ENCODE peak calls at places on chromosomes 2 and 18, in five cellular contexts. U is NCI-H82; G is stimulated activated naive CD8-positive, alpha-beta T cell treated with anti-CD3 and anti-CD28 coated beads, Interleukin-15, Interleukin-2, amounts not matched to agents 100 U/mL and 50 U/mL, for 24 hours; M is aorta; X is heart right ventricle. H is an unnamed sample.
A peak's percentile ranks its signal among the peaks of the same experiment; 100 is the strongest.

GRCh38 chr18:68035709-68036522 is 519.4 kb upstream of the DSEL start:
- DNase-seq in M (no peak), X (no peak), G (no peak), U (no peak), H (no peak)

GRCh38 chr2:168814046-168814445 is 11.6 kb downstream of the NOSTRIN start:
- DNase-seq in U (no peak), X (no peak), G (no peak), M (no peak), H (no peak)

GRCh38 chr18:58590231-58590630 is 38.7 kb downstream of the ALPK2 start:
- DNase-seq in M (no peak), G (no peak), U (no peak), X (no peak), H (no peak)

GRCh38 chr2:72991980-72992733 is 74.8 kb downstream of the EMX1 start:
- DNase-seq in M (peak; percentile 22), U (no peak), X (no peak), G (no peak), H (no peak)

GRCh38 chr2:147538848-147539247 is 306.0 kb upstream of the ACVR2A start:
- DNase-seq in X (no peak), M (no peak), U (no peak), G (no peak), H (no peak)

GRCh38 chr18:40168026-40168425 is 1787.0 kb upstream of the PIK3C3 start:
- DNase-seq in U (no peak), M (no peak), G (no peak), X (no peak), H (no peak)

GRCh38 chr2:205947621-205948495 is 138.1 kb downstream of the INO80D start:
- DNase-seq in U (peak; percentile 86), M (peak; percentile 76), X (peak; percentile 57), G (peak; percentile 70), H (peak; percentile 63)

GRCh38 chr18:23244431-23244830 is 109.1 kb downstream of the CABLES1 start:
- DNase-seq in X (no peak), U (peak; percentile 96), M (no peak), G (no peak), H (no peak)

GRCh38 chr18:43869451-43870008 is 592.2 kb upstream of the SYT4 start:
- DNase-seq in G (no peak), X (no peak), U (no peak), M (no peak), H (no peak)

GRCh38 chr2:230317366-230317765 is 9.6 kb upstream of the SP140L start:
- DNase-seq in M (no peak), X (no peak), U (no peak), G (no peak), H (no peak)

H was measured in left cardiac atrium.